ENCODE peak calls at places on chromosomes 3 and 15, in nine cellular contexts. B is ureter; F is activated CD4-positive, alpha-beta T cell treated with anti-CD3 and anti-CD28 coated beads, Interleukin-2, amount 50 U/mL, for 24 hours; Z is psoas muscle; J is stimulated activated naive CD8-positive, alpha-beta T cell treated with anti-CD3 and anti-CD28 coated beads, Interleukin-15, amount 100 ng/mL, for 72 hours; D is fibroblast of pulmonary artery; A is AG08395; C is NCI-H446 treated with DMSO at 0.1 percent for 48 hours; R is stimulated activated CD4-positive, alpha-beta T cell treated with anti-CD3 and anti-CD28 coated beads, TNF-alpha, amount 100 ng/mL, for 24 hours. E is an unnamed sample.
A peak's percentile ranks its signal among the peaks of the same experiment; 100 is the strongest.

GRCh38 chr3:158916111-158916510 is 114.3 kb downstream of the MFSD1 start:
- DNase-seq in B (no peak), F (no peak), Z (no peak), J (no peak), D (no peak), A (no peak), C (no peak), R (no peak), E (no peak)

GRCh38 chr3:139227165-139227564 is 116.7 kb upstream of the MRPS22 start:
- DNase-seq in B (no peak), F (no peak), Z (no peak), J (no peak), D (peak; percentile 20), A (no peak), C (peak; percentile 44), R (no peak), E (no peak)

GRCh38 chr15:64334530-64334929 is 21.4 kb downstream of the CSNK1G1 start:
- DNase-seq in B (no peak), F (no peak), Z (no peak), J (no peak), D (no peak), A (no peak), C (no peak), R (no peak), E (peak; percentile 75)

GRCh38 chr3:45596290-45596791 is 1.8 kb downstream of the LIMD1 start:
- DNase-seq in B (no peak), F (no peak), Z (no peak), J (no peak), D (no peak), A (no peak), C (no peak), R (no peak), E (no peak)

GRCh38 chr15:45174577-45174976 is 13.2 kb downstream of the SHF start:
- DNase-seq in B (no peak), F (no peak), Z (no peak), J (no peak), D (no peak), A (no peak), C (no peak), R (no peak), E (no peak)

GRCh38 chr15:59283717-59284336 is 77.2 kb downstream of the LDHAL6B start:
- DNase-seq in B (peak; percentile 72), F (no peak), Z (no peak), J (no peak), D (no peak), A (no peak), C (no peak), R (no peak), E (peak; percentile 87)

GRCh38 chr3:50610181-50610971 is 1.2 kb downstream of the CISH start:
- DNase-seq in B (peak; percentile 81), F (no peak), Z (peak; percentile 50), J (no peak), D (no peak), A (no peak), C (no peak), R (no peak), E (peak; percentile 43)

GRCh38 chr3:186115229-186115996 is 6.5 kb upstream of the ETV5 start:
- DNase-seq in B (no peak), F (no peak), Z (no peak), J (no peak), D (no peak), A (no peak), C (no peak), R (no peak), E (no peak)

GRCh38 chr3:172717493-172718088 is 6.7 kb upstream of the NCEH1 start:
- DNase-seq in B (no peak), F (no peak), Z (no peak), J (no peak), D (peak; percentile 27), A (no peak), C (no peak), R (no peak), E (peak; percentile 46)

GRCh38 chr3:50265988-50266387 is 3.0 kb upstream of the SEMA3B start:
- DNase-seq in B (no peak), F (no peak), Z (no peak), J (peak; percentile 0), D (no peak), A (no peak), C (no peak), R (no peak), E (no peak)

GRCh38 chr3:130386604-130387263 is 41.3 kb downstream of the COL6A5 start:
- DNase-seq in B (no peak), F (no peak), Z (no peak), J (no peak), D (peak; percentile 55), A (peak; percentile 34), C (no peak), R (no peak), E (peak; percentile 12)

GRCh38 chr15:66955871-66956585 is 109.4 kb upstream of the SMAD3 start:
- DNase-seq in B (no peak), F (no peak), Z (no peak), J (no peak), D (peak; percentile 48), A (no peak), C (no peak), R (no peak), E (peak; percentile 42)

GRCh38 chr15:23750776-23751175 is 63.7 kb upstream of the NDN start:
- DNase-seq in B (no peak), F (no peak), Z (no peak), J (no peak), D (no peak), A (no peak), C (no peak), R (no peak), E (no peak)

GRCh38 chr15:73495171-73495570 is 52.2 kb downstream of the REC114 start:
- DNase-seq in B (no peak), F (no peak), Z (no peak), J (no peak), D (no peak), A (no peak), C (no peak), R (no peak), E (no peak)

GRCh38 chr3:133025546-133025945 is 12.6 kb upstream of the TMEM108 start:
- DNase-seq in B (no peak), F (no peak), Z (no peak), J (no peak), D (no peak), A (no peak), C (no peak), R (no peak), E (no peak)

GRCh38 chr3:187016639-187017345 is 86.5 kb downstream of the ST6GAL1 start:
- DNase-seq in B (peak; percentile 19), F (no peak), Z (no peak), J (no peak), D (peak; percentile 86), A (no peak), C (no peak), R (no peak), E (no peak)

GRCh38 chr15:69692342-69692741 is 239.7 kb downstream of the RPLP1 start:
- DNase-seq in B (no peak), F (no peak), Z (no peak), J (no peak), D (no peak), A (no peak), C (no peak), R (no peak), E (no peak)

GRCh38 chr3:59451041-59451763 is 401.4 kb upstream of the CFAP20DC start:
- DNase-seq in B (no peak), F (peak; percentile 29), Z (no peak), J (peak; percentile 68), D (no peak), A (peak; percentile 32), C (no peak), R (peak; percentile 20), E (no peak)

GRCh38 chr15:80404057-80404718 is at the start of gene ARNT2:
- DNase-seq in B (peak; percentile 47), F (no peak), Z (peak; percentile 18), J (no peak), D (no peak), A (peak; percentile 45), C (no peak), R (no peak), E (no peak)

E was measured in HT-29.